ENCODE peak calls at places on chromosomes 5 and 9, in four cellular contexts. N, H, F and K are unnamed samples.

GRCh38 chr5:118937393-118938061 is 50.8 kb downstream of the DTWD2 start:
- DNase-seq in N (no peak), H (no peak), F (no peak), K (no peak)

GRCh38 chr9:3413984-3414383 is 111.8 kb downstream of the RFX3 start:
- DNase-seq in N (no peak), H (no peak), F (no peak), K (no peak)

GRCh38 chr5:179858241-179858585 is 404 bp downstream of the MRNIP start:
- DNase-seq in N (peak; percentile 43), H (peak; percentile 58), F (peak; percentile 57), K (peak; percentile 46)

GRCh38 chr5:41485533-41485932 is 24.9 kb downstream of the PLCXD3 start:
- DNase-seq in N (no peak), H (no peak), F (no peak), K (no peak)

GRCh38 chr5:43270686-43271085 is 42.5 kb downstream of the HMGCS1 start:
- DNase-seq in N (no peak), H (no peak), F (no peak), K (no peak)

GRCh38 chr5:124034963-124035362 is 523.0 kb downstream of the CSNK1G3 start:
- DNase-seq in N (no peak), H (no peak), F (peak; percentile 47), K (no peak)

GRCh38 chr5:171707441-171707790 is 78.2 kb upstream of the SMIM23 start:
- DNase-seq in N (no peak), H (no peak), F (no peak), K (no peak)

GRCh38 chr9:93173365-93174150 is 10.4 kb upstream of the WNK2 start:
- DNase-seq in N (no peak), H (peak; percentile 25), F (no peak), K (no peak)

GRCh38 chr5:77353251-77353650 is 138.9 kb downstream of the WDR41 start:
- DNase-seq in N (peak; percentile 33), H (no peak), F (no peak), K (no peak)

GRCh38 chr5:78671609-78672008 is 23.0 kb upstream of the LHFPL2 start:
- DNase-seq in N (peak; percentile 80), H (no peak), F (no peak), K (no peak)

GRCh38 chr9:96100385-96100978 is 201.5 kb downstream of the HSD17B3 start:
- DNase-seq in N (no peak), H (no peak), F (no peak), K (no peak)

GRCh38 chr9:115593587-115594091 is 475.7 kb upstream of the TNC start:
- DNase-seq in N (peak; percentile 7), H (peak; percentile 25), F (no peak), K (no peak)

GRCh38 chr5:149486726-149487635 is 64.3 kb downstream of the CSNK1A1 start:
- DNase-seq in N (no peak), H (no peak), F (no peak), K (no peak)

GRCh38 chr9:107620801-107621200 is 131.2 kb upstream of the KLF4 start:
- DNase-seq in N (no peak), H (no peak), F (no peak), K (no peak)

GRCh38 chr9:126489604-126490593 is 123.8 kb upstream of the LMX1B start:
- DNase-seq in N (no peak), H (no peak), F (no peak), K (no peak)

GRCh38 chr9:134891016-134891589 is 10.5 kb downstream of the FCN2 start:
- DNase-seq in N (no peak), H (no peak), F (peak; percentile 12), K (no peak)

GRCh38 chr9:83280790-83281189 is 217.8 kb upstream of the RASEF start:
- DNase-seq in N (no peak), H (no peak), F (no peak), K (no peak)

GRCh38 chr5:151825445-151825844 is 53.7 kb downstream of the G3BP1 start:
- DNase-seq in N (peak; percentile 74), H (peak; percentile 69), F (peak; percentile 23), K (peak; percentile 39)

GRCh38 chr5:132528866-132529634 is 14.3 kb downstream of the IL5 start:
- DNase-seq in N (no peak), H (no peak), F (no peak), K (no peak)

GRCh38 chr9:120900821-120901220 is 23.8 kb upstream of the PHF19 start:
- DNase-seq in N (no peak), H (no peak), F (no peak), K (no peak)

GRCh38 chr5:63959177-63959982 is 2.9 kb downstream of the HTR1A start:
- DNase-seq in N (peak; percentile 59), H (peak; percentile 67), F (no peak), K (peak; percentile 86)

GRCh38 chr5:179268966-179269693 is 76.1 kb downstream of the ADAMTS2 start:
- DNase-seq in N (no peak), H (no peak), F (no peak), K (no peak)

GRCh38 chr9:137055385-137056364 is 1.8 kb upstream of the ENTPD2 start:
- DNase-seq in N (peak; percentile 86), H (no peak), F (peak; percentile 37), K (no peak)

GRCh38 chr9:90300901-90301688 is 341.5 kb downstream of the DIRAS2 start:
- DNase-seq in N (peak; percentile 63), H (no peak), F (no peak), K (peak; percentile 66)

GRCh38 chr5:154690488-154690887 is 64.7 kb upstream of the LARP1 start:
- DNase-seq in N (no peak), H (no peak), F (no peak), K (no peak)

GRCh38 chr5:1800470-1801060 is 642 bp upstream of the NDUFS6 start:
- DNase-seq in N (no peak), H (peak; percentile 47), F (peak; percentile 46), K (no peak)

GRCh38 chr9:88949961-88950340 is 41.3 kb upstream of the S1PR3 start:
- DNase-seq in N (no peak), H (no peak), F (no peak), K (no peak)

GRCh38 chr5:127565586-127566270 is 48.3 kb downstream of the PRRC1 start:
- DNase-seq in N (no peak), H (no peak), F (no peak), K (no peak)

GRCh38 chr9:112748041-112748440 is 2.5 kb upstream of the SNX30 start:
- DNase-seq in N (no peak), H (no peak), F (no peak), K (no peak)

GRCh38 chr5:32725994-32726659 is 15.0 kb downstream of the NPR3 start:
- DNase-seq in N (no peak), H (no peak), F (no peak), K (no peak)

GRCh38 chr9:105290401-105290800 is 46.0 kb downstream of the SLC44A1 start:
- DNase-seq in N (no peak), H (no peak), F (no peak), K (no peak)

GRCh38 chr5:33299621-33300208 is 141.1 kb upstream of the TARS1 start:
- DNase-seq in N (no peak), H (no peak), F (no peak), K (peak; percentile 16)

GRCh38 chr9:87518702-87519335 is 21.2 kb downstream of the DAPK1 start:
- DNase-seq in N (no peak), H (no peak), F (no peak), K (no peak)

GRCh38 chr9:127578952-127579853 is 32.9 kb upstream of the STXBP1 start:
- DNase-seq in N (peak; percentile 58), H (peak; percentile 38), F (peak; percentile 43), K (peak; percentile 65)

GRCh38 chr9:93576296-93577044 is at the start of gene PHF2:
- DNase-seq in N (no peak), H (peak; percentile 48), F (no peak), K (no peak)

GRCh38 chr9:2837915-2838314 is 6.0 kb downstream of the PUM3 start:
- DNase-seq in N (no peak), H (no peak), F (no peak), K (no peak)

GRCh38 chr9:81083062-81083461 is 606.3 kb downstream of the TLE1 start:
- DNase-seq in N (no peak), H (peak; percentile 4), F (no peak), K (no peak)

GRCh38 chr5:140725799-140726471 is 25.7 kb downstream of the ZMAT2 start:
- DNase-seq in N (peak; percentile 87), H (peak; percentile 69), F (no peak), K (peak; percentile 64)

GRCh38 chr9:136621734-136622093 is 41.0 kb upstream of the EGFL7 start:
- DNase-seq in N (no peak), H (peak; percentile 15), F (no peak), K (no peak)

GRCh38 chr5:177300236-177300880 is 3.2 kb downstream of the RAB24 start:
- DNase-seq in N (no peak), H (peak; percentile 38), F (peak; percentile 75), K (no peak)
- TF ChIP-seq CTCF in N (peak; percentile 20), H (no peak), F (no peak), K (no peak)

DNA sequence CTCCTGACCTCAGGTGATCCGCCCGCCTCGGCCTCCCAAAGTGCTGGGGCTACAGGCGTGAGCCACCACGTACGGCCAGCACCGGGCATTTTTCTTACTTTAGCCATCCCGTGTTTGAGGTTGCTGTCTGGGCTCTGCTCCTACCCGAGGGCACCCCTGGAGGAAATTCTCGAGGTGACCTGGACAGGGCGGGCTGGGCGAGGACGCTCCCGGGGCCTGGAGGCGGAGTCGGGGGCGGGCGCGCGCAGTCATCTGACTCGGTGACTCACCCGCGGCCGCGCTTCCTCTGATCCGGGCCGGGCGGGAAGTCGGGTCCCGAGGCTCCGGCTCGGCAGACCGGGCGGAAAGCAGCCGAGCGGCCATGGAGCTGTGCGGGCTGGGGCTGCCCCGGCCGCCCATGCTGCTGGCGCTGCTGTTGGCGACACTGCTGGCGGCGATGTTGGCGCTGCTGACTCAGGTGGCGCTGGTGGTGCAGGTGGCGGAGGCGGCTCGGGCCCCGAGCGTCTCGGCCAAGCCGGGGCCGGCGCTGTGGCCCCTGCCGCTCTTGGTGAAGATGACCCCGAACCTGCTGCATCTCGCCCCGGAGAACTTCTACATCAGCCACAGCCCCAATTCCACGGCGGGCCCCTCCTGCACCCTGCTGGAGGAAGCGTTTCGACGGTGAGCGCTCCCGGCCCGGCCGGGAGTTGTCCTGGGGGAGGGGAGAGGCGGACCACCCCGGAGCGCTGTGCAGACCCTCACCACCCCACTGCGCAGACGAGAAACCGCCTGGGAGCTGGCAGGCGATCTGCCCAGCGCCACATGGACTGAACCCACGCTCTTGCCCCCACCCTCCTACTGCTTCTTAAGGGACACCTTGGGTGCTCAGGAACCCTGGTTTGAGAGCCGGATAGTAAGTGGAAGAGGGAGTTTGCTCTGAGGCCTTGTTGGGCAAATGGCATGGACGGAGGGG is at the start of gene HEXB:
- DNase-seq in N (peak; percentile 92), H (peak; percentile 85), F (peak; percentile 86), K (peak; percentile 85)
- TF ChIP-seq CTCF in N (no peak), H (no peak), F (no peak), K (no peak)

GRCh38 chr9:131420913-131421312 is 27.0 kb downstream of the PRRC2B start:
- DNase-seq in N (no peak), H (no peak), F (no peak), K (peak; percentile 35)
- TF ChIP-seq CTCF in N (peak; percentile 24), H (no peak), F (no peak), K (no peak)

DNA sequence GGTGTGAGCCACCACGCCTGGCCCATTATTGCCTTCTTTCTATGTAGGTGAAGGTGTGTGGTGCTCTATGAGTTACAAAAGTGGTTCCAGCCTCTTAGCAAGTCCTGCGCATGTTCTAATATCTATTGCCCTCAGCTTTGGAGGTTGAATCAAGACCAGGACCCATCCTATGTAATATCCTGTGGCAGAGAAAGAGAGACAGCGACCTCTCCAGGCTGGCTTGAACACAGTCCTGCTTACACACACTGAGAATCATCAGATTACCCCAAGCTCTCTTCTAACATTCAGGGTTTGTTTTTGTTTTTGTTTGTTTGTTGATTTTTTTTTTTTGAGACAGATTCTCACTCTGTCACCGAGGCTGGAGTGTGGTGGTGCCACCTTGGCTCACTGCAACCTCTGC is 94.7 kb upstream of the OSMR start:
- DNase-seq in N (peak; percentile 18), H (no peak), F (no peak), K (no peak)
- TF ChIP-seq CTCF in N (peak; percentile 51), H (no peak), F (no peak), K (no peak)

GRCh38 chr5:103464801-103465484 is 97.6 kb downstream of the NUDT12 start:
- DNase-seq in N (no peak), H (no peak), F (no peak), K (no peak)
- TF ChIP-seq CTCF in N (peak; percentile 50), H (no peak), F (no peak), K (no peak)